ENCODE peak calls at places on chromosomes 4 and X, in six cellular contexts. F, N, U, S, Y and B are unnamed samples. For H3K27me3, the result is how much of the 10 kb centered on the place peaks cover.

GRCh38 chr4:110869114-110869513 is 246.2 kb upstream of the PITX2 start:
- DNase-seq in F (peak), N (no peak), U (no peak), S (no peak), Y (no peak), B (no peak)

GRCh38 chrX:148902581-148902980 is 402.2 kb downstream of the AFF2 start:
- DNase-seq in F (no peak), N (no peak), U (no peak), S (no peak), Y (no peak), B (no peak)

GRCh38 chrX:4932790-4933189 is 1219.3 kb upstream of the PRKX start:
- DNase-seq in F (peak), N (no peak), U (no peak), S (no peak), Y (no peak), B (no peak)

GRCh38 chr4:114807759-114808404 is 209.3 kb downstream of the UGT8 start:
- DNase-seq in F (peak), N (no peak), U (peak), S (peak), Y (peak), B (peak)

GRCh38 chrX:115284877-115285276 is 4.6 kb upstream of the LUZP4 start:
- DNase-seq in F (no peak), N (no peak), U (no peak), S (peak), Y (no peak), B (no peak)

GRCh38 chrX:47836164-47837072 is at the start of gene ZNF81:
- DNase-seq in F (peak), N (peak), U (peak), S (peak), Y (peak), B (peak)

GRCh38 chr4:155371432-155372043 is 5.2 kb downstream of the MAP9 start:
- DNase-seq in F (peak), N (no peak), U (no peak), S (peak), Y (peak), B (no peak)

GRCh38 chr4:150525321-150525868 is 56.6 kb upstream of the MAB21L2 start:
- DNase-seq in F (no peak), N (no peak), U (no peak), S (no peak), Y (no peak), B (no peak)

GRCh38 chrX:85379174-85379907 is at the start of gene POF1B:
- DNase-seq in F (no peak), N (no peak), U (peak), S (no peak), Y (no peak), B (peak)

GRCh38 chr4:143355540-143356217 is 19.0 kb downstream of the GAB1 start:
- DNase-seq in F (peak), N (no peak), U (no peak), S (no peak), Y (no peak), B (no peak)

GRCh38 chrX:10981491-10981890 is 129.6 kb upstream of the HCCS start:
- DNase-seq in F (no peak), N (no peak), U (no peak), S (no peak), Y (no peak), B (no peak)

GRCh38 chrX:9379697-9380551 is 84.9 kb upstream of the TBL1X start:
- DNase-seq in F (peak), N (no peak), U (no peak), S (no peak), Y (no peak), B (no peak)

GRCh38 chr4:81196126-81196650 is 18.8 kb downstream of the PRKG2 start:
- DNase-seq in F (no peak), N (no peak), U (no peak), S (no peak), Y (no peak), B (no peak)

GRCh38 chrX:23883737-23884354 is 23.9 kb downstream of the APOO start:
- DNase-seq in F (peak), N (no peak), U (no peak), S (peak), Y (peak), B (peak)

GRCh38 chr4:109916003-109916399 is 3.3 kb downstream of the EGF start:
- DNase-seq in F (no peak), N (no peak), U (no peak), S (no peak), Y (peak), B (no peak)

GRCh38 chrX:51332188-51332942 is at the start of gene NUDT10:
- DNase-seq in F (peak), N (peak), U (peak), S (peak), Y (peak), B (peak)

GRCh38 chrX:104173841-104174240 is 7.6 kb downstream of the FAM199X start:
- DNase-seq in F (peak), N (no peak), U (no peak), S (no peak), Y (no peak), B (no peak)

GRCh38 chr4:37388672-37389368 is 144.3 kb downstream of the NWD2 start:
- DNase-seq in F (no peak), N (no peak), U (no peak), S (no peak), Y (no peak), B (no peak)

GRCh38 chr4:148044889-148045352 is 313.0 kb downstream of the ARHGAP10 start:
- DNase-seq in F (no peak), N (no peak), U (no peak), S (peak), Y (peak), B (no peak)

GRCh38 chr4:69828828-69829227 is 31.1 kb downstream of the SULT1E1 start:
- DNase-seq in F (peak), N (no peak), U (no peak), S (no peak), Y (no peak), B (no peak)

GRCh38 chr4:8534129-8534528 is 46.1 kb upstream of the GPR78 start:
- DNase-seq in F (peak), N (no peak), U (peak), S (peak), Y (no peak), B (peak)

GRCh38 chr4:84481077-84481878 is 17.8 kb downstream of the NKX6-1 start:
- DNase-seq in F (no peak), N (no peak), U (no peak), S (no peak), Y (no peak), B (no peak)

GRCh38 chr4:84479663-84480062 is 19.4 kb downstream of the NKX6-1 start:
- DNase-seq in F (no peak), N (no peak), U (no peak), S (no peak), Y (no peak), B (no peak)

GRCh38 chr4:84477738-84478137 is 21.4 kb downstream of the NKX6-1 start:
- DNase-seq in F (no peak), N (no peak), U (no peak), S (no peak), Y (no peak), B (no peak)

GRCh38 chr4:84481879-84482245 is 17.2 kb downstream of the NKX6-1 start:
- DNase-seq in F (no peak), N (no peak), U (no peak), S (no peak), Y (peak), B (no peak)

DNA sequence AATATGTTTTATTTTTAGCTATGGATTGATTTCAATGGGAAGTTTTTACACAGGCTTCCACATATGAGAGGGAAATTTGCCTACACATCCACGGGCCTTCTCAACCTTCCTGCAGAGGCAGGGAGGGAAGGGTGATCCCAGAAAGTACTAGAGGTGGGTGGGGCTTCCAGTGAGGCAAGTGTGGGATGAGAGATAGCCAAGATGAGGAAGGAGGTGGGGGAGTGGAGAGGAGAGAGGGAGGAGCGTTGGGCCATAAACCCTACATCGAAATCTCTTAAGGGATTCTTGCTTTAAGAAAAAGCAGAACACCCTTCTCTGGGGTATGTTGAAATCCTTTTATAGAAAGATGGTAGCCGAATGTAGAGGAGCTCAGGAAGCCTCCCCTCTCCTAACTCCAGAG is 19.0 kb downstream of the NKX6-1 start:
- DNase-seq in F (no peak), N (no peak), U (no peak), S (no peak), Y (no peak), B (no peak)
- H3K27me3 ChIP-seq in F (under half), N (half or more), U (under half), S (half or more), Y (under half), B (under half)

GRCh38 chrX:12950851-12951589 is 23.9 kb upstream of the TMSB4X start:
- DNase-seq in F (no peak), N (no peak), U (no peak), S (no peak), Y (peak), B (peak)

GRCh38 chrX:12947545-12948235 is 27.2 kb upstream of the TMSB4X start:
- DNase-seq in F (no peak), N (no peak), U (no peak), S (no peak), Y (no peak), B (no peak)

GRCh38 chrX:12948495-12948894 is 26.4 kb upstream of the TMSB4X start:
- DNase-seq in F (no peak), N (no peak), U (no peak), S (no peak), Y (no peak), B (no peak)

GRCh38 chrX:12949927-12950656 is 24.8 kb upstream of the TMSB4X start:
- DNase-seq in F (peak), N (peak), U (peak), S (peak), Y (peak), B (peak)

GRCh38 chrX:12949205-12949926 is 25.5 kb upstream of the TMSB4X start:
- DNase-seq in F (peak), N (no peak), U (no peak), S (no peak), Y (no peak), B (peak)
- H3K4me3 ChIP-seq in F (no peak), N (no peak), U (no peak), S (no peak), Y (no peak), B (no peak)

DNA sequence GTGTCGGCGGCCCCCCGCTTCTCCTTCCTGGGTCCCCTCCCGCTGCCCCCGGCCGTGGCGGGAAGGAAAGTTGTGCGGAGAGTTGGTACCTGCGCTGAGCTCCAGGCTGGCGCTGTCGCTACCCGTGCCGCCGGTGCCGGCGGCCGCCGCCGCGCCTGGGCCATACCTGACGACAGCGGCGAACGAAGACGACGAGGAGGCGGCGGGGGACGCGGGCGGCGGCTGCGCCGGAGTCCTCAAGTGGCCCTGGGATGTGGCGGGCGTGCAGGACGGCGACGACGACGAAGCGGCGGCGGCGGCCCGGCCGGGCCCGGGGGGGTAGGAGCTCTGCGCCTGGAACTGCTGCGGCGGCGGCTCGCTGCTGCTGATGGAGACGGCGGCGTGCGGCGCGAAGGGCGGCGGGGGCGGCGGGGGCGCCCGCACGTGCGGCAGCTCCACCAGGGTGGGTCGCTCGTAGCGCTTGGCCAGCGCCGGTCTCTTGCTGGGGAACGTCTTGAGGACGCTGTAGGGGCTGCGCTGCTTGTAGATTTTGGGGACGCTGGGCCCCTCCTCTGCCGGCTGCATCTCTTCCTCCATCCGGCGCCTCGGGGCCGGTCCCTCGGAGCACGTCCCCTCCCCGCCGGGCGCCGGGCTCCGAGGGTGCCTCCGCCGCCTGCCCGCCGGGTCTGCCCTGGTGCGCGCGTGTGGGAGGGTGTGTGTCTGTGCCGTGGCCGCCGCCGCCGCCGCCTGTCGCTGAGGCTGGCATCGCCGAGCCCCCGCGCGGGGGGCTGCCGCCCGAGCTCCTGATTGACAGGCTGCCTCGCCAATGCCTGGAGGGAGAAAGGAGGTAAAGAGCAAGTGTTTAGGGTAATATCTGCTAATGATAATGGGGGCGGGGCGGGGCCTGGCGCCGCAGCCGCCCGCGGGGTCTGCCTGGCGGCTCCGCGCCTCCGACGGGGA is 618 bp downstream of the BEND4 start:
- DNase-seq in F (no peak), N (no peak), U (no peak), S (peak), Y (peak), B (peak)
- H3K27me3 ChIP-seq in F (under half), N (half or more), U (under half), S (half or more), Y (half or more), B (under half)

GRCh38 chr4:54101190-54102041 is 1.5 kb downstream of the GSX2 start:
- DNase-seq in F (no peak), N (no peak), U (no peak), S (no peak), Y (no peak), B (no peak)
- H3K4me3 ChIP-seq in F (peak), N (peak), U (no peak), S (no peak), Y (no peak), B (no peak)

GRCh38 chr4:86544313-86544966 is 49.7 kb upstream of the PTPN13 start:
- DNase-seq in F (no peak), N (no peak), U (no peak), S (no peak), Y (peak), B (no peak)
- H3K27me3 ChIP-seq in F (under half), N (under half), U (under half), S (under half), Y (under half), B (under half)

GRCh38 chrX:107627792-107628661 is at the start of gene PRPS1:
- DNase-seq in F (peak), N (peak), U (peak), S (peak), Y (peak), B (peak)

GRCh38 chrX:107630031-107630689 is 1.9 kb downstream of the PRPS1 start:
- DNase-seq in F (no peak), N (no peak), U (no peak), S (no peak), Y (no peak), B (no peak)

GRCh38 chrX:107628662-107629532 is 587 bp downstream of the PRPS1 start:
- DNase-seq in F (peak), N (no peak), U (peak), S (peak), Y (peak), B (peak)

GRCh38 chrX:107626916-107627315 is 1.4 kb upstream of the PRPS1 start:
- DNase-seq in F (no peak), N (no peak), U (no peak), S (no peak), Y (no peak), B (no peak)

GRCh38 chrX:107629533-107629909 is 1.2 kb downstream of the PRPS1 start:
- DNase-seq in F (peak), N (no peak), U (no peak), S (peak), Y (peak), B (peak)
- H3K4me3 ChIP-seq in F (peak), N (peak), U (no peak), S (no peak), Y (peak), B (peak)

GRCh38 chr4:7458477-7458876 is 23.7 kb upstream of the PSAPL1 start:
- DNase-seq in F (no peak), N (no peak), U (no peak), S (no peak), Y (no peak), B (no peak)
- H3K27me3 ChIP-seq in F (under half), N (under half), U (under half), S (under half), Y (under half), B (under half)

GRCh38 chr4:87255755-87256154 is 35.3 kb upstream of the KLHL8 start:
- DNase-seq in F (no peak), N (no peak), U (no peak), S (no peak), Y (no peak), B (no peak)

GRCh38 chr4:87249620-87250019 is 29.2 kb upstream of the KLHL8 start:
- DNase-seq in F (no peak), N (no peak), U (no peak), S (no peak), Y (no peak), B (no peak)

GRCh38 chr4:87250294-87250693 is 29.9 kb upstream of the KLHL8 start:
- DNase-seq in F (no peak), N (no peak), U (no peak), S (no peak), Y (no peak), B (no peak)

DNA sequence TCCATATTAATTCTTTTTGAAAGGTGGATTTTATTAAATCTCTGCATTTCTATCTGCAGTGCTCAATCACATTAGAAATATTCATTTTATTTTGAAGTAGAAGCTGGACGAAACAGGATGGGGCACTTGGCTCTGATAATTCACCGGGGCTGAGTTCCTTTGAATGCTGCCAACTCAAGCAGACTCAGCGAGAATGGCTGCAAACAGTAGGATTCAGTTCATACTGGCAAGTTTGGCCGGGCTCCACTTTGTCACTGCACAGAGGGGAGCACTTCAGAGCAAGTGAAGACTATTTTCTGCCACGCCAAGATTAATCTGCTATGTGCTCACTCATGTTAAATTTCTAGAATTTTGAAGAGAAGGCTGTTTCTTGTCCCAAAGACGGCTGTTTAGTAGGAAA is 30.7 kb upstream of the KLHL8 start:
- DNase-seq in F (peak), N (no peak), U (no peak), S (peak), Y (no peak), B (no peak)
- H3K4me3 ChIP-seq in F (no peak), N (no peak), U (no peak), S (no peak), Y (no peak), B (no peak)

DNA sequence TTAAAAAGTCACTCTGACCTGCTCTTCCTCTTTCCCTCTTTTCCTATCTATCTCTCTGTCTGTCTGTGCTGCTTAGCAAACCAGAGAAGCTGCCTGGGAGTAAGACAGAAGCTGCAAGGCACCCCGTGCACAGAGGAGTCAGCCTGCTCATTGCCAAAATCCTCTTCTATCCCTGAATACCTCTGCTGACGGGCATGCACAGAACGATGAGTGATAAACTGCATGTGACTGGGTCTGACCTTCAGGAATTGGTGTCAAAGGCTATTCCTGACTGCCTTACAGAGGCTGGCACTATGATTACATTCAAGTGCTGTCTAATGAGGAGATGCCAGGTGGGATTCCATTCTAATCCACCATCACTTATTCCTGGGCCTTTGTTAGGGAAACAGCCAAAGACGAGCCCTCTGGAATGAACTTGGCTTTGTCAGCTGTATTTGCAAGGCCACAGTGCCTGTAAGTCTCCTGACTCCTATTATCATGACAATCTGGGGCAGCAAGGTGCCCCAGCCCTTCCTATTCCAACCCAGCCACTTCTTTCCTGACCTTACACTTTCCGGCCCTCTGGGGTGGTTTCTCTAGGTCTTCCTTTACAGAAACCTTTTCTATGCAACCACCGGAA is 45.4 kb upstream of the CTAG2 start:
- DNase-seq in F (no peak), N (no peak), U (no peak), S (no peak), Y (no peak), B (no peak)
- H3K27me3 ChIP-seq in F (under half), N (under half), U (under half), S (under half), Y (under half), B (under half)

GRCh38 chr4:60500860-60501259 is 699.3 kb upstream of the ADGRL3 start:
- DNase-seq in F (no peak), N (no peak), U (no peak), S (no peak), Y (no peak), B (no peak)
- H3K4me3 ChIP-seq in F (no peak), N (no peak), U (no peak), S (no peak), Y (no peak), B (no peak)